ENCODE peak calls at places on chromosomes 13 and 19, in seven cellular contexts. One of them, this sample, is unnamed.

GRCh38 chr19:46303702-46304397 is 7.0 kb downstream of the HIF3A start:
- DNase-seq in trophoblast cell: peak; percentile 62
- DNase-seq in neuronal stem cell: peak; percentile 76
- DNase-seq in mesendoderm: peak; percentile 98
- DNase-seq in IMR-90: no peak
- DNase-seq in H9: peak; percentile 98
- DNase-seq in H1: peak; percentile 94
- DNase-seq in this sample: peak; percentile 38

GRCh38 chr19:51489113-51489512 is 10.8 kb downstream of the CEACAM18 start:
- DNase-seq in IMR-90: no peak
- DNase-seq in trophoblast cell: no peak
- DNase-seq in H9: no peak
- DNase-seq in neuronal stem cell: no peak
- DNase-seq in H1: no peak
- DNase-seq in mesendoderm: no peak
- DNase-seq in this sample: no peak

GRCh38 chr19:35288331-35288730 is 3.6 kb upstream of the MAG start:
- DNase-seq in H1: no peak
- DNase-seq in mesendoderm: no peak
- DNase-seq in trophoblast cell: no peak
- DNase-seq in H9: no peak
- DNase-seq in neuronal stem cell: no peak
- DNase-seq in IMR-90: no peak
- DNase-seq in this sample: no peak

GRCh38 chr19:46319620-46320019 is 22.8 kb downstream of the HIF3A start:
- DNase-seq in trophoblast cell: no peak
- DNase-seq in H1: no peak
- DNase-seq in IMR-90: no peak
- DNase-seq in mesendoderm: no peak
- DNase-seq in H9: no peak
- DNase-seq in neuronal stem cell: no peak
- DNase-seq in this sample: no peak

GRCh38 chr13:72293206-72293605 is 426.2 kb upstream of the DACH1 start:
- DNase-seq in mesendoderm: no peak
- DNase-seq in neuronal stem cell: no peak
- DNase-seq in IMR-90: no peak
- DNase-seq in trophoblast cell: no peak
- DNase-seq in H1: no peak
- DNase-seq in H9: no peak
- DNase-seq in this sample: no peak

GRCh38 chr13:88074794-88075509 is 403.8 kb downstream of the SLITRK5 start:
- DNase-seq in neuronal stem cell: no peak
- DNase-seq in IMR-90: no peak
- DNase-seq in H9: no peak
- DNase-seq in mesendoderm: no peak
- DNase-seq in trophoblast cell: no peak
- DNase-seq in H1: no peak
- DNase-seq in this sample: no peak

GRCh38 chr19:50835785-50836542 is 2.6 kb upstream of the KLK15 start:
- DNase-seq in neuronal stem cell: peak; percentile 71
- DNase-seq in trophoblast cell: peak; percentile 43
- DNase-seq in mesendoderm: peak; percentile 67
- DNase-seq in IMR-90: peak; percentile 45
- DNase-seq in H9: peak; percentile 81
- DNase-seq in H1: no peak
- DNase-seq in this sample: peak; percentile 67

GRCh38 chr19:53537126-53537522 is 821 bp upstream of the ZNF331 start:
- DNase-seq in trophoblast cell: peak; percentile 65
- DNase-seq in H9: no peak
- DNase-seq in mesendoderm: no peak
- DNase-seq in neuronal stem cell: no peak
- DNase-seq in H1: no peak
- DNase-seq in IMR-90: no peak
- DNase-seq in this sample: no peak

GRCh38 chr19:17553256-17553655 is 2.2 kb upstream of the COLGALT1 start:
- DNase-seq in H9: peak; percentile 41
- DNase-seq in H1: no peak
- DNase-seq in neuronal stem cell: no peak
- DNase-seq in IMR-90: peak; percentile 95
- DNase-seq in trophoblast cell: peak; percentile 9
- DNase-seq in mesendoderm: no peak
- DNase-seq in this sample: peak; percentile 82

GRCh38 chr19:35856546-35857149 is at the start of gene KIRREL2:
- DNase-seq in trophoblast cell: no peak
- DNase-seq in H9: peak; percentile 69
- DNase-seq in H1: no peak
- DNase-seq in neuronal stem cell: peak; percentile 63
- DNase-seq in mesendoderm: peak; percentile 48
- DNase-seq in IMR-90: no peak
- DNase-seq in this sample: peak; percentile 6

GRCh38 chr13:77729502-77730221 is 32.2 kb downstream of the SLAIN1 start:
- DNase-seq in trophoblast cell: no peak
- DNase-seq in neuronal stem cell: no peak
- DNase-seq in IMR-90: no peak
- DNase-seq in H9: no peak
- DNase-seq in mesendoderm: no peak
- DNase-seq in H1: no peak
- DNase-seq in this sample: no peak

GRCh38 chr13:62512194-62513141 is 1096.8 kb upstream of the PCDH20 start:
- DNase-seq in trophoblast cell: peak; percentile 62
- DNase-seq in H9: peak; percentile 73
- DNase-seq in mesendoderm: peak; percentile 85
- DNase-seq in IMR-90: peak; percentile 32
- DNase-seq in H1: no peak
- DNase-seq in neuronal stem cell: peak; percentile 30
- DNase-seq in this sample: peak; percentile 18

GRCh38 chr13:101623469-101624209 is 171.2 kb downstream of the ITGBL1 start:
- DNase-seq in H1: no peak
- DNase-seq in mesendoderm: no peak
- DNase-seq in H9: no peak
- DNase-seq in trophoblast cell: peak; percentile 25
- DNase-seq in IMR-90: peak; percentile 24
- DNase-seq in neuronal stem cell: no peak
- DNase-seq in this sample: peak; percentile 40

GRCh38 chr19:35267818-35268545 is 780 bp upstream of the USF2 start:
- DNase-seq in IMR-90: peak; percentile 67
- DNase-seq in H9: peak; percentile 61
- DNase-seq in trophoblast cell: peak; percentile 82
- DNase-seq in mesendoderm: peak; percentile 68
- DNase-seq in neuronal stem cell: peak; percentile 56
- DNase-seq in H1: no peak
- DNase-seq in this sample: peak; percentile 63

GRCh38 chr13:39455534-39456175 is 147.3 kb downstream of the LHFPL6 start:
- DNase-seq in trophoblast cell: peak; percentile 60
- DNase-seq in neuronal stem cell: no peak
- DNase-seq in mesendoderm: peak; percentile 74
- DNase-seq in H9: no peak
- DNase-seq in H1: no peak
- DNase-seq in IMR-90: peak; percentile 21
- DNase-seq in this sample: peak; percentile 58

GRCh38 chr19:51726049-51726448 is 2.3 kb upstream of the HAS1 start:
- DNase-seq in trophoblast cell: peak; percentile 23
- DNase-seq in IMR-90: peak; percentile 41
- DNase-seq in H9: peak; percentile 72
- DNase-seq in neuronal stem cell: no peak
- DNase-seq in mesendoderm: peak; percentile 25
- DNase-seq in H1: no peak
- DNase-seq in this sample: no peak

GRCh38 chr13:28922341-28922740 is 102.2 kb downstream of the MTUS2 start:
- DNase-seq in H9: no peak
- DNase-seq in H1: no peak
- DNase-seq in mesendoderm: no peak
- DNase-seq in trophoblast cell: no peak
- DNase-seq in neuronal stem cell: no peak
- DNase-seq in IMR-90: no peak
- DNase-seq in this sample: no peak

GRCh38 chr13:40251343-40252032 is 415.0 kb downstream of the FOXO1 start:
- DNase-seq in trophoblast cell: no peak
- DNase-seq in mesendoderm: no peak
- DNase-seq in H9: no peak
- DNase-seq in H1: no peak
- DNase-seq in IMR-90: no peak
- DNase-seq in neuronal stem cell: no peak
- DNase-seq in this sample: peak; percentile 42

GRCh38 chr13:74675185-74675584 is 541.0 kb upstream of the KLF12 start:
- DNase-seq in mesendoderm: no peak
- DNase-seq in H9: no peak
- DNase-seq in trophoblast cell: peak; percentile 23
- DNase-seq in H1: no peak
- DNase-seq in neuronal stem cell: no peak
- DNase-seq in IMR-90: peak; percentile 28
- DNase-seq in this sample: no peak

GRCh38 chr19:6769006-6769637 is 1.9 kb upstream of the SH2D3A start:
- DNase-seq in neuronal stem cell: no peak
- DNase-seq in H9: peak; percentile 62
- DNase-seq in IMR-90: peak; percentile 19
- DNase-seq in trophoblast cell: peak; percentile 51
- DNase-seq in H1: no peak
- DNase-seq in mesendoderm: peak; percentile 66
- DNase-seq in this sample: peak; percentile 28

GRCh38 chr13:60402022-60402421 is 5.0 kb downstream of the TDRD3 start:
- DNase-seq in trophoblast cell: no peak
- DNase-seq in IMR-90: peak; percentile 5
- DNase-seq in mesendoderm: peak; percentile 21
- DNase-seq in H9: no peak
- DNase-seq in neuronal stem cell: no peak
- DNase-seq in H1: no peak
- DNase-seq in this sample: no peak

GRCh38 chr13:60411464-60411863 is 14.4 kb downstream of the TDRD3 start:
- DNase-seq in IMR-90: no peak
- DNase-seq in H9: no peak
- DNase-seq in neuronal stem cell: no peak
- DNase-seq in mesendoderm: no peak
- DNase-seq in H1: no peak
- DNase-seq in trophoblast cell: peak; percentile 6
- DNase-seq in this sample: no peak

GRCh38 chr13:60410299-60410698 is 13.3 kb downstream of the TDRD3 start:
- DNase-seq in H9: no peak
- DNase-seq in trophoblast cell: no peak
- DNase-seq in mesendoderm: no peak
- DNase-seq in IMR-90: no peak
- DNase-seq in H1: no peak
- DNase-seq in neuronal stem cell: no peak
- DNase-seq in this sample: no peak

GRCh38 chr13:60411983-60412382 is 15.0 kb downstream of the TDRD3 start:
- DNase-seq in H1: no peak
- DNase-seq in mesendoderm: no peak
- DNase-seq in neuronal stem cell: no peak
- DNase-seq in trophoblast cell: no peak
- DNase-seq in IMR-90: no peak
- DNase-seq in H9: no peak
- DNase-seq in this sample: no peak

GRCh38 chr13:60407095-60407494 is 10.1 kb downstream of the TDRD3 start:
- DNase-seq in neuronal stem cell: no peak
- DNase-seq in mesendoderm: no peak
- DNase-seq in H1: no peak
- DNase-seq in IMR-90: no peak
- DNase-seq in trophoblast cell: no peak
- DNase-seq in H9: no peak
- DNase-seq in this sample: no peak
- H2BK5ac ChIP-seq in neuronal stem cell: no peak overlapping the region
- H2BK5ac ChIP-seq in mesendoderm: no peak overlapping the region
- H2BK5ac ChIP-seq in H1: no peak overlapping the region
- H2BK5ac ChIP-seq in IMR-90: no peak overlapping the region
- H2BK5ac ChIP-seq in trophoblast cell: no peak overlapping the region
- H2BK5ac ChIP-seq in H9: no peak overlapping the region
- H2BK5ac ChIP-seq in this sample: no peak overlapping the region

DNA sequence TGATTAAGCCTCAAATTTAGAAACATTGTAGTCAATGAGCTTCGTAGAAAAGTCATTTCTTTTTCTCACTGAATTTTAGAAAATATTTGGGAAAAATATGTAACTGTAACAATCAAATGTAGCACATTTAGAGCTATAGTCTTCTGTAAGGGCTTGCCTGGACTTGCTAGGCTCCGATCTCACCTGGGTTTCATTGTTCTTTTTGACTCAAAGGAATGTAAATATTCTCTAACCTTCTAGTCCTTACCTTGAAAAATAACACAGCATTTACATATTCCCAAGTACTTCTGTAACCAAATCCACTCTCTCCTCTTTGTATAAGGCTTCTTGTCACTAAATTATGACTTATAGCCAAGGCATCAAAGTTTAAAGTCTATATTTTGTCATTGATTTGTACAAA is 2.9 kb upstream of the UFM1 start:
- DNase-seq in H1: no peak
- DNase-seq in neuronal stem cell: no peak
- DNase-seq in mesendoderm: no peak
- DNase-seq in IMR-90: no peak
- DNase-seq in trophoblast cell: no peak
- DNase-seq in H9: no peak
- DNase-seq in this sample: no peak
- H3K23ac ChIP-seq in H1: no peak overlapping the region
- H3K23ac ChIP-seq in neuronal stem cell: no peak overlapping the region
- H3K23ac ChIP-seq in mesendoderm: no peak overlapping the region
- H3K23ac ChIP-seq in IMR-90: no peak overlapping the region
- H3K23ac ChIP-seq in trophoblast cell: no peak overlapping the region
- H3K23ac ChIP-seq in H9: no peak overlapping the region
- H3K23ac ChIP-seq in this sample: no peak overlapping the region

DNA sequence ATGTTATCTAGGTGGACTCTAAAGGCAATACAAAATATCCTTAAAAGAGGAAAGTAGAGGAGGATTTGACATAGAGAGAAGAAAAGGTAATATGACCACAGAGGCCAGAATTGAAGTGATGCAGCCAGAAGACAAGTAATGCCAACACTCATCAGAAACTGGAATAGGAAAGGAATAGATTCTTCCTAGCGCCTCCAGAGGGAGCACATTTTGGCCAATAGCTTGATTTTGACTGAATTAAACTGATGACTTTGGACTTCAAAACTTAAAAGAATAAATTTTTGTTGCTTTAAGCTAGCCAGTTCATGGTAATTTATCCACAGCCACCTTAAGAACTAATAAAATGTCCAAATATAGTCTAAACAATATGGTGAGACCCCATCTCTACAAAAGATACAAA is 1921.9 kb downstream of the OLFM4 start:
- DNase-seq in mesendoderm: no peak
- DNase-seq in IMR-90: no peak
- DNase-seq in neuronal stem cell: no peak
- DNase-seq in H9: no peak
- DNase-seq in trophoblast cell: no peak
- DNase-seq in H1: no peak
- DNase-seq in this sample: no peak
- H2BK5ac ChIP-seq in mesendoderm: no peak overlapping the region
- H2BK5ac ChIP-seq in IMR-90: no peak overlapping the region
- H2BK5ac ChIP-seq in neuronal stem cell: no peak overlapping the region
- H2BK5ac ChIP-seq in H9: no peak overlapping the region
- H2BK5ac ChIP-seq in trophoblast cell: no peak overlapping the region
- H2BK5ac ChIP-seq in H1: no peak overlapping the region
- H2BK5ac ChIP-seq in this sample: no peak overlapping the region

GRCh38 chr19:11890634-11891033 is 3.1 kb downstream of the ZNF69 start:
- DNase-seq in neuronal stem cell: no peak
- DNase-seq in IMR-90: no peak
- DNase-seq in H1: no peak
- DNase-seq in mesendoderm: no peak
- DNase-seq in trophoblast cell: no peak
- DNase-seq in H9: no peak
- DNase-seq in this sample: no peak

DNA sequence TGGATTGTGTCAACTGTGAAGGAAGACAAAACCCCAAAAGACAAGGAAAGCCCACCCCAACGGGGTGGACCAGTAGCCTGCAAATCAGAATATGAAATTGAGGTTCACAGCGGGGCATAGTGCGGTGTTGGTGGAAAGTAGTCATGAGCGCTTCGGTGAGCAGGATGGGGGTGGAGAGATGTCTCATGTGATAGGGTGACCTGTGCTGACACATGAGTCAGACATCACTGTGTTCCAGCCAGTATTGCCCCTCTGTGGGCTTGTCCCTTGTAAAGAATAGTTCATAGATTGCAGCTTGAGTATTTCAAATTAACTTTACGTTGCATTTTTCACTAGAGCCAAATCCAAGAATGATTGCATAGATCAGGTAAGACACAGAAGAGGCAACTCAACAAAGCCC is 7.3 kb downstream of the ZNF69 start:
- DNase-seq in H9: no peak
- DNase-seq in mesendoderm: no peak
- DNase-seq in H1: no peak
- DNase-seq in IMR-90: no peak
- DNase-seq in trophoblast cell: peak; percentile 44
- DNase-seq in neuronal stem cell: no peak
- DNase-seq in this sample: no peak
- H3K23ac ChIP-seq in H9: no peak overlapping the region
- H3K23ac ChIP-seq in mesendoderm: no peak overlapping the region
- H3K23ac ChIP-seq in H1: no peak overlapping the region
- H3K23ac ChIP-seq in IMR-90: no peak overlapping the region
- H3K23ac ChIP-seq in trophoblast cell: no peak overlapping the region
- H3K23ac ChIP-seq in neuronal stem cell: no peak overlapping the region
- H3K23ac ChIP-seq in this sample: no peak overlapping the region

This sample was measured in mesenchymal stem cell.